ENCODE peak calls at places on chromosomes 3 and 15, in seven cellular contexts. A is suprapubic skin, H is stomach, E is lower lobe of right lung, Q is OCI-LY7, D is choroid plexus epithelial cell, X is lung. B is an unnamed sample.

GRCh38 chr15:57865294-57865693 is 158.8 kb downstream of the POLR2M start:
- DNase-seq in E (no peak), Q (peak), X (no peak), A (no peak), H (no peak), D (peak), B (no peak)

GRCh38 chr3:41094351-41094750 is 105.0 kb upstream of the CTNNB1 start:
- DNase-seq in E (no peak), D (no peak), H (no peak), Q (no peak), A (no peak), X (no peak), B (no peak)

GRCh38 chr15:64749999-64750657 is 25.3 kb downstream of the RBPMS2 start:
- DNase-seq in X (no peak), D (peak), E (no peak), A (no peak), H (no peak), Q (no peak), B (peak)

GRCh38 chr3:10370429-10370828 is 49.5 kb upstream of the SEC13 start:
- DNase-seq in A (no peak), D (peak), E (no peak), X (no peak), H (no peak), Q (no peak), B (peak)

GRCh38 chr3:16534914-16535301 is 21.4 kb upstream of the RFTN1 start:
- DNase-seq in Q (no peak), H (no peak), E (no peak), D (no peak), X (no peak), A (no peak), B (no peak)

GRCh38 chr15:76346666-76347506 is 10.3 kb downstream of the ISL2 start:
- DNase-seq in H (no peak), D (no peak), A (no peak), X (no peak), E (no peak), Q (no peak), B (no peak)

GRCh38 chr3:148741219-148741618 is 43.5 kb downstream of the AGTR1 start:
- DNase-seq in X (no peak), Q (no peak), E (no peak), H (no peak), D (no peak), A (no peak), B (no peak)

GRCh38 chr3:194273396-194274310 is 77.5 kb downstream of the CPN2 start:
- DNase-seq in E (peak), H (no peak), Q (no peak), A (peak), D (no peak), X (no peak), B (no peak)

GRCh38 chr3:170637321-170637720 is 51.4 kb upstream of the SLC7A14 start:
- DNase-seq in H (no peak), E (no peak), Q (no peak), D (no peak), A (no peak), X (no peak), B (no peak)

GRCh38 chr3:105254154-105254553 is 112.6 kb upstream of the ALCAM start:
- DNase-seq in E (no peak), A (no peak), X (no peak), Q (no peak), H (no peak), D (no peak), B (no peak)

GRCh38 chr3:112320698-112321097 is 12.3 kb upstream of the CD200 start:
- DNase-seq in H (no peak), X (no peak), A (no peak), E (no peak), Q (no peak), D (no peak), B (no peak)

GRCh38 chr3:59381282-59381681 is 331.5 kb upstream of the CFAP20DC start:
- DNase-seq in X (no peak), E (no peak), H (no peak), A (no peak), Q (no peak), D (no peak), B (no peak)

GRCh38 chr3:160830792-160831191 is 74.8 kb downstream of the PPM1L start:
- DNase-seq in H (no peak), X (no peak), D (peak), Q (no peak), A (no peak), E (no peak), B (no peak)

GRCh38 chr3:40387001-40387894 is at the start of gene ENTPD3:
- DNase-seq in A (no peak), D (no peak), E (peak), Q (no peak), H (peak), X (peak), B (no peak)

GRCh38 chr15:73105064-73105463 is 52.8 kb downstream of the NEO1 start:
- DNase-seq in X (no peak), H (no peak), Q (no peak), A (no peak), E (no peak), D (no peak), B (no peak)

GRCh38 chr15:52008326-52008697 is 10.7 kb upstream of the MAPK6 start:
- DNase-seq in X (no peak), A (no peak), E (no peak), H (no peak), Q (no peak), D (no peak), B (no peak)

GRCh38 chr3:32320080-32320479 is 71.6 kb upstream of the CMTM7 start:
- DNase-seq in E (no peak), D (no peak), A (no peak), H (no peak), X (no peak), Q (no peak), B (no peak)

GRCh38 chr3:139509631-139510030 is 29.9 kb downstream of the RBP1 start:
- DNase-seq in Q (no peak), D (no peak), X (no peak), A (no peak), E (no peak), H (no peak), B (no peak)

GRCh38 chr3:46447535-46447934 is 17.2 kb downstream of the LTF start:
- DNase-seq in Q (no peak), E (no peak), A (no peak), H (no peak), D (no peak), X (no peak), B (no peak)

GRCh38 chr3:69094467-69095205 is 9.9 kb downstream of the ARL6IP5 start:
- DNase-seq in Q (no peak), D (peak), A (no peak), X (no peak), E (no peak), H (no peak), B (peak)

GRCh38 chr15:69272139-69272538 is 26.6 kb upstream of the PAQR5 start:
- DNase-seq in E (no peak), X (no peak), Q (no peak), D (peak), H (no peak), A (no peak), B (no peak)

GRCh38 chr3:99781761-99782160 is 35.9 kb upstream of the CMSS1 start:
- DNase-seq in Q (no peak), D (no peak), H (no peak), A (no peak), E (no peak), X (no peak), B (peak)

GRCh38 chr3:187935623-187936156 is 190.4 kb upstream of the BCL6 start:
- DNase-seq in A (no peak), E (no peak), D (no peak), Q (peak), X (no peak), H (no peak), B (no peak)

GRCh38 chr15:39083213-39083612 is 497.7 kb upstream of the THBS1 start:
- DNase-seq in Q (no peak), X (no peak), A (no peak), H (no peak), D (peak), E (no peak), B (peak)

GRCh38 chr3:47418167-47419082 is 37.6 kb downstream of the PTPN23 start:
- DNase-seq in H (no peak), D (no peak), Q (no peak), A (peak), X (no peak), E (no peak), B (no peak)

GRCh38 chr3:99322551-99322950 is 315.8 kb upstream of the COL8A1 start:
- DNase-seq in H (no peak), E (no peak), Q (no peak), D (no peak), A (no peak), X (no peak), B (peak)

GRCh38 chr15:60223161-60223560 is 174.6 kb downstream of the ANXA2 start:
- DNase-seq in H (no peak), D (no peak), X (no peak), Q (no peak), E (no peak), A (no peak), B (no peak)

GRCh38 chr3:185152433-185153169 is at the start of gene C3orf70:
- DNase-seq in Q (no peak), A (peak), D (peak), E (peak), H (peak), X (peak), B (peak)

GRCh38 chr3:36597422-36597821 is 166.9 kb downstream of the DCLK3 start:
- DNase-seq in H (no peak), E (no peak), Q (no peak), D (peak), A (no peak), X (no peak), B (peak)

GRCh38 chr3:77468408-77469045 is 428.6 kb downstream of the ROBO2 start:
- DNase-seq in E (no peak), Q (no peak), X (no peak), A (no peak), D (no peak), H (no peak), B (no peak)

GRCh38 chr3:133574260-133574881 is 885 bp downstream of the CDV3 start:
- DNase-seq in Q (peak), H (peak), A (peak), E (peak), X (peak), D (peak), B (peak)

GRCh38 chr15:45612790-45613415 is 21.9 kb upstream of the SQOR start:
- DNase-seq in Q (no peak), A (no peak), D (peak), H (no peak), E (no peak), X (no peak), B (peak)

GRCh38 chr3:8550619-8551018 is 49.0 kb downstream of the LMCD1 start:
- DNase-seq in D (no peak), A (no peak), H (no peak), Q (no peak), E (no peak), X (no peak), B (peak)

GRCh38 chr3:182104811-182105316 is 393.1 kb downstream of the SOX2 start:
- DNase-seq in A (no peak), E (no peak), Q (no peak), H (no peak), D (no peak), X (no peak), B (no peak)

GRCh38 chr3:50594253-50594785 is 17.3 kb downstream of the CISH start:
- DNase-seq in E (no peak), D (no peak), A (no peak), H (no peak), Q (no peak), X (no peak), B (no peak)
- H3K4me3 ChIP-seq in E (no peak), D (no peak), A (no peak), H (no peak), Q (no peak), X (no peak), B (no peak)

DNA sequence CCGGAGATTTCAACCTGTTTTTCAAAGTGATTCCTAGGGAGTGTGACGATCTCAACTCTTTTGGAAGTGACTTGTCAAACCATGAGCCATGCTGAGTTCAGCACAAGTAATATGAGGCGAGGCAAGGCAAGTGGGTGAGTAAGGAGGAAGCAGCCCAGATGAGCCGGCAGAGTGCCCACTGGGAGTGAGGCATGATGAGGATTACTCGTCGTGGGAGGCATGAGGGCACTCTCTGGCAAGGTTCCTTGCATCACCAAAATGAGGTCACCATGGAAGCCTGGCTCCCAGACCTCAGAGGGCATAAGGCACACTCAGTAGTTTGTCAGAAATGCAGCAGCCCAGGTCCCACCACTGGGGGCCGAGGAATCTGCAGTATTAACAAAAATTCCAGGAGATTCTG is 636.1 kb downstream of the MAGI1 start:
- DNase-seq in A (no peak), X (no peak), D (peak), H (no peak), E (no peak), Q (no peak), B (peak)
- TF ChIP-seq CTCF in A (no peak), X (no peak), D (no peak), H (no peak), E (no peak), Q (no peak), B (peak)

DNA sequence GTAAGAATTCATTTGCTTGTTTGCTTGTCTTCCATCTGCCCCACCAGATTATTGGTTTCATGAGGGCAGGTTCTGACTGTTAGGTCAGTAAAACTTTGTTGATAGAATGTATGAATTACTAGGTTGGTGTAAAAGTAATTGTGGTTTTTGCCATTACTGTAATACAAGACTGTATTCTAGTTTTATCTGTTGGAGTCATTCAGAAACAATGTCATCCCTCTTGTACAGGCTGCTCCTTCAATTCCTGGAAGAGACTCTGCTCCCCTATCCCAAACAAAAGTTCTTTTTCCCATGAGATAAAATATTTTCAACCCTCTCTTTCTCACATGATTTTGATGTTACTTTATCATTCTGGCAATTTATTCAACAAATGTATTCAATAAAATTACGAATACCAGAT is 115.0 kb downstream of the CHST2 start:
- DNase-seq in X (no peak), E (no peak), H (no peak), A (no peak), Q (no peak), D (peak), B (peak)
- H3K4me3 ChIP-seq in X (no peak), E (no peak), H (no peak), A (no peak), Q (no peak), D (no peak), B (no peak)

GRCh38 chr3:4231041-4231440 is 72.1 kb upstream of the SETMAR start:
- DNase-seq in D (no peak), X (no peak), A (no peak), H (no peak), Q (no peak), E (no peak), B (no peak)
- TF ChIP-seq CTCF in D (no peak), X (no peak), A (no peak), H (no peak), Q (no peak), E (no peak), B (no peak)

GRCh38 chr3:102979682-102980378 is 545.0 kb downstream of the ZPLD1 start:
- DNase-seq in A (peak), E (no peak), X (peak), H (peak), Q (no peak), D (peak), B (peak)
- H3K4me3 ChIP-seq in A (no peak), E (no peak), X (no peak), H (no peak), Q (no peak), D (no peak), B (no peak)

GRCh38 chr3:106542101-106542769 is 673.4 kb upstream of the CBLB start:
- DNase-seq in Q (no peak), H (no peak), E (no peak), A (no peak), D (peak), X (no peak), B (peak)

DNA sequence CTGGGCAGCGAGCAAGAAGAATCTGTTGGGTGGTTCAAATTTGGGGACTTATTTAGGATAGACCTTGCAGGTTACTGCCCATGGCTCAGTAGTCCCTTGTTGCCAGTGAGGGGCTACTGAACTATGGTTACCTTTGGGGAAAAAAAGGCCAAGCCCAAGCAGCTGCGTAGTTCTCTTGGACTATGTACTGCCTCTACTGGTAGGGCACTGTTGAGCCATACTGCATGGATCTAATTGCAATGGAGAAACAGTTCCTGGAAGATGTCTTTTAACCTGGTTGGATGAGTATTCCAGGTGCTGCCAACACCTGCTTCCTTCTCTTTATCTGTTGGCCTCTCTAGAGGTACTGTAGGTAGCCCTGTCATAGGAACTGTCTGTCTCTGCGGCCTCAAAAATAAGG is 671.9 kb upstream of the CBLB start:
- DNase-seq in E (no peak), D (no peak), X (no peak), Q (no peak), H (no peak), A (no peak), B (no peak)
- TF ChIP-seq CTCF in E (no peak), D (no peak), X (no peak), Q (no peak), H (no peak), A (no peak), B (no peak)

GRCh38 chr3:28018925-28019718 is 222.3 kb upstream of the CMC1 start:
- DNase-seq in Q (no peak), E (no peak), A (no peak), D (no peak), H (no peak), X (no peak), B (no peak)
- H3K4me3 ChIP-seq in Q (no peak), E (no peak), A (no peak), D (no peak), H (no peak), X (no peak), B (no peak)

DNA sequence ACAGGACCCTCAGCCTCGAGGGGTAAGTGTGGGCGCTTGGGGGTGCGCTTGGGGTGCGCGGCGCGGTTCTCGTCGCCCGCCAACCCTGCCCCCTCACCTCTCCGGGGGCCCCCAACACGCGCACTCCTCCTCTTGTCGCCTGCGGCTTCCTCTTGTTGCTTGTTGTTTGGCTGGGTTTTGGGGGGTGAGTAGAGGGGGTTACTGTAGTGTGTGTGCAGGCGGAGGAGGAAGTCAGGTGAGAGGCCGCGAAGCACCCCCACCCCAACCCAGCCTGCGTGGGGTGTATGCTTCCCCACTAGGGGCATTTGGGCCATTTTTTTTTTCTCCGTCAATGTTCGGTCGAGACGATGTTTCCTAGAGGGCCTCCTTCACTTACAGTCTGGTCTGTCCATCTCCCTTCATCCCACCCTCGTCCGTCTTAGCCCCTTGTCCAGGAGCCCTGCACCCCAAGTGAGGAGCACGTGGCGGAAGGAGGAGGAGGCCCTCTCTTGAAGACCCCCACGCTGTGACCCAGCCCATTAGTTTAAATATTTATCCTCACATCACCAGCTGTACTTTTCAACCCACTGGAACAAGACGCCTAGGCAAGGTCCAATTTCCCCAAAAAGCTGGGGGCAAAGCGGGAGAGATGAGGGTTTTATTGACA is 20.4 kb upstream of the SATB1 start:
- DNase-seq in D (no peak), E (no peak), X (no peak), A (no peak), Q (no peak), H (peak), B (no peak)
- TF ChIP-seq CTCF in D (no peak), E (peak), X (no peak), A (no peak), Q (no peak), H (no peak), B (no peak)

DNA sequence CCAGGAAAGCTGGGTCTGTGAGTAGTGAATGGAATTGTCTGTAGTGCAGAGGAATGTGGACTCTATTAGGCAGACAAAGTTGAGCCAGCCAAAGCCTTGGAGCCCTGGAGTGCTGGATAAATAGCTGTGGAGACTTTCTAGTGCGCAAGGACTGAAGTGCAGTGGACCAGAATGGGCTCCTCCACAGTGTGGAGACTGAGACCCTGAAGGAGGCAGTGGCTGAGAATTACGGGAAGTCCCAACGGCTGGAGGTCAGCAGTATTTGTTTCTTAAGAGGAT is 902 bp downstream of the ZNF662 start:
- DNase-seq in X (no peak), Q (no peak), D (no peak), A (no peak), E (no peak), H (no peak), B (peak)
- H3K4me3 ChIP-seq in X (peak), Q (no peak), D (peak), A (peak), E (peak), H (peak), B (peak)

B was measured in AG10803.